ENCODE peak calls at places on chromosomes 13 and 19, in eight cellular contexts. M is activated CD4-positive, CD25-positive, alpha-beta regulatory T cell treated with anti-CD3 and anti-CD28 coated beads, Interleukin-2, amount 50 U/mL, for 16 hours; T is HL-60; F is heart right ventricle; R is NCI-H1417; Q is H9; E is activated CD4-positive, alpha-beta memory T cell treated with anti-CD3 and anti-CD28 coated beads, Interleukin-2, amount 10 ng/mL, durations not matched to agents 7 days and 5 days; V is HFF-Myc. O is an unnamed sample.

GRCh38 chr13:28321751-28322150 is 173.2 kb downstream of the FLT1 start:
- DNase-seq in M (no peak), T (no peak), F (no peak), R (no peak), Q (no peak), E (no peak), V (no peak), O (no peak)

GRCh38 chr13:114024603-114025431 is 50.9 kb upstream of the C13orf46 start:
- DNase-seq in M (no peak), T (no peak), F (peak), R (no peak), Q (no peak), E (no peak), V (no peak), O (peak)

GRCh38 chr13:50140742-50141659 is 125.8 kb downstream of the KCNRG start:
- DNase-seq in M (no peak), T (peak), F (no peak), R (no peak), Q (no peak), E (no peak), V (no peak), O (no peak)

GRCh38 chr19:31980851-31981250 is 364.6 kb upstream of the ZNF507 start:
- DNase-seq in M (no peak), T (no peak), F (no peak), R (no peak), Q (no peak), E (no peak), V (no peak), O (no peak)

GRCh38 chr19:246551-246950 is 44.7 kb downstream of the PLPP2 start:
- DNase-seq in M (no peak), T (no peak), F (no peak), R (no peak), Q (peak), E (no peak), V (no peak), O (no peak)

GRCh38 chr19:44689290-44690130 is 9.4 kb upstream of the CEACAM16 start:
- DNase-seq in M (peak), T (peak), F (peak), R (peak), Q (peak), E (peak), V (peak), O (peak)

GRCh38 chr19:17306285-17306714 is 628 bp downstream of the MRPL34 start:
- DNase-seq in M (no peak), T (no peak), F (no peak), R (no peak), Q (no peak), E (no peak), V (no peak), O (no peak)

GRCh38 chr13:73708393-73708985 is 425.7 kb downstream of the KLF12 start:
- DNase-seq in M (no peak), T (peak), F (no peak), R (peak), Q (no peak), E (peak), V (peak), O (peak)

GRCh38 chr19:56765107-56765506 is 75.4 kb downstream of the PEG3 start:
- DNase-seq in M (no peak), T (peak), F (peak), R (peak), Q (no peak), E (no peak), V (no peak), O (no peak)

GRCh38 chr13:112892759-112893569 is 76.0 kb upstream of the MCF2L start:
- DNase-seq in M (no peak), T (no peak), F (no peak), R (peak), Q (no peak), E (no peak), V (no peak), O (no peak)

GRCh38 chr13:77397636-77398035 is 70.7 kb upstream of the MYCBP2 start:
- DNase-seq in M (no peak), T (no peak), F (no peak), R (no peak), Q (no peak), E (no peak), V (no peak), O (no peak)

GRCh38 chr13:110957181-110957884 is 42.5 kb upstream of the ANKRD10 start:
- DNase-seq in M (no peak), T (no peak), F (no peak), R (no peak), Q (no peak), E (no peak), V (no peak), O (no peak)

GRCh38 chr19:51417107-51417806 is at the start of gene SIGLEC10:
- DNase-seq in M (no peak), T (peak), F (peak), R (no peak), Q (peak), E (peak), V (no peak), O (no peak)

GRCh38 chr19:5001547-5002131 is 32.7 kb downstream of the KDM4B start:
- DNase-seq in M (no peak), T (peak), F (no peak), R (no peak), Q (peak), E (peak), V (peak), O (peak)

GRCh38 chr19:1385816-1386215 is 2.1 kb downstream of the NDUFS7 start:
- DNase-seq in M (no peak), T (no peak), F (no peak), R (no peak), Q (no peak), E (no peak), V (no peak), O (no peak)

GRCh38 chr19:5503598-5503997 is 48.4 kb downstream of the ZNRF4 start:
- DNase-seq in M (no peak), T (no peak), F (no peak), R (no peak), Q (no peak), E (no peak), V (no peak), O (no peak)

GRCh38 chr13:109180905-109181425 is 551.6 kb downstream of the MYO16 start:
- DNase-seq in M (no peak), T (no peak), F (no peak), R (no peak), Q (no peak), E (no peak), V (peak), O (peak)

GRCh38 chr19:39179754-39180153 is 17.0 kb upstream of the NCCRP1 start:
- DNase-seq in M (no peak), T (no peak), F (no peak), R (no peak), Q (no peak), E (no peak), V (no peak), O (no peak)